ENCODE peak calls at places on chromosomes 6 and 20, in four cellular contexts. J is PC-9, S is AG04450, V is transverse colon. P is an unnamed sample.

GRCh38 chr20:2624190-2624589 is 28.2 kb upstream of the NOP56 start:
- DNase-seq in J (no peak), S (no peak), V (no peak), P (no peak)

GRCh38 chr20:16942702-16943101 is 194.5 kb downstream of the OTOR start:
- DNase-seq in J (no peak), S (no peak), V (no peak), P (peak)

GRCh38 chr20:64188682-64189529 is 24.7 kb downstream of the MYT1 start:
- DNase-seq in J (no peak), S (no peak), V (peak), P (peak)

GRCh38 chr6:168121308-168121665 is 42.3 kb upstream of the FRMD1 start:
- DNase-seq in J (no peak), S (no peak), V (no peak), P (no peak)

GRCh38 chr20:32945710-32946221 is 58.5 kb downstream of the SUN5 start:
- DNase-seq in J (no peak), S (peak), V (no peak), P (peak)

GRCh38 chr6:56241106-56241812 is 6.1 kb downstream of the COL21A1 start:
- DNase-seq in J (no peak), S (no peak), V (no peak), P (no peak)

GRCh38 chr20:37202267-37202943 is 23.1 kb upstream of the MROH8 start:
- DNase-seq in J (peak), S (peak), V (peak), P (peak)

GRCh38 chr20:37318046-37318445 is 27.9 kb upstream of the SRC start:
- DNase-seq in J (no peak), S (no peak), V (no peak), P (no peak)

GRCh38 chr6:147142684-147143245 is 61.5 kb upstream of the STXBP5 start:
- DNase-seq in J (no peak), S (no peak), V (no peak), P (peak)

GRCh38 chr20:60262967-60263603 is 304.9 kb downstream of the CDH26 start:
- DNase-seq in J (peak), S (no peak), V (peak), P (peak)

GRCh38 chr6:52551483-52552277 is 25.2 kb downstream of the TRAM2 start:
- DNase-seq in J (peak), S (peak), V (peak), P (peak)

GRCh38 chr6:165181951-165182414 is 127.4 kb downstream of the C6orf118 start:
- DNase-seq in J (no peak), S (no peak), V (no peak), P (no peak)

GRCh38 chr20:36632147-36632486 is 13.9 kb downstream of the SLA2 start:
- DNase-seq in J (no peak), S (no peak), V (no peak), P (no peak)

GRCh38 chr6:95581073-95581472 is 3.7 kb downstream of the MANEA start:
- DNase-seq in J (no peak), S (no peak), V (no peak), P (peak)

GRCh38 chr6:148364056-148364844 is 21.6 kb downstream of the SASH1 start:
- DNase-seq in J (no peak), S (peak), V (no peak), P (no peak)
- H3K4me3 ChIP-seq in J (no peak), S (no peak), V (no peak), P (peak)

GRCh38 chr6:85113934-85114582 is 335.8 kb upstream of the NT5E start:
- DNase-seq in J (no peak), S (no peak), V (no peak), P (no peak)
- H3K4me3 ChIP-seq in J (no peak), S (no peak), V (no peak), P (peak)

GRCh38 chr20:41615110-41615509 is 3.1 kb downstream of the CHD6 start:
- DNase-seq in J (no peak), S (no peak), V (no peak), P (no peak)
- H3K4me3 ChIP-seq in J (no peak), S (no peak), V (no peak), P (peak)

GRCh38 chr6:149483302-149483701 is 1.5 kb downstream of the ZC3H12D start:
- DNase-seq in J (no peak), S (no peak), V (no peak), P (no peak)
- H3K4me3 ChIP-seq in J (no peak), S (no peak), V (peak), P (no peak)

P was measured in adipocyte.